ENCODE peak calls at places on chromosomes 12 and 14, in five cellular contexts. Q, F, T, N and A are unnamed samples.

GRCh38 chr14:68656452-68656851 is 136.4 kb downstream of the ZFP36L1 start:
- DNase-seq in Q (no peak), F (no peak), T (no peak), N (no peak), A (no peak)

GRCh38 chr14:60805881-60806569 is 71.5 kb downstream of the MNAT1 start:
- DNase-seq in Q (no peak), F (peak; percentile 65), T (no peak), N (peak; percentile 77), A (peak; percentile 67)

GRCh38 chr12:65403188-65403587 is 124.7 kb downstream of the MSRB3 start:
- DNase-seq in Q (no peak), F (no peak), T (no peak), N (no peak), A (no peak)

GRCh38 chr12:96078281-96078761 is 42.9 kb upstream of the LTA4H start:
- DNase-seq in Q (peak; percentile 83), F (peak; percentile 29), T (no peak), N (no peak), A (no peak)

GRCh38 chr14:97687944-97688625 is 890.9 kb downstream of the VRK1 start:
- DNase-seq in Q (no peak), F (no peak), T (no peak), N (no peak), A (no peak)

GRCh38 chr12:17062296-17063061 is 456.5 kb upstream of the LMO3 start:
- DNase-seq in Q (no peak), F (no peak), T (no peak), N (no peak), A (peak; percentile 35)

GRCh38 chr12:77999074-77999715 is 168.5 kb downstream of the NAV3 start:
- DNase-seq in Q (no peak), F (no peak), T (no peak), N (no peak), A (no peak)

GRCh38 chr14:101055776-101056374 is 152.4 kb upstream of the RTL1 start:
- DNase-seq in Q (no peak), F (peak; percentile 11), T (peak; percentile 14), N (no peak), A (no peak)

GRCh38 chr12:9074484-9075140 is 41.1 kb downstream of the A2M start:
- DNase-seq in Q (no peak), F (no peak), T (no peak), N (no peak), A (no peak)

GRCh38 chr14:80959448-80960006 is 4.1 kb downstream of the TSHR start:
- DNase-seq in Q (no peak), F (no peak), T (no peak), N (no peak), A (no peak)

GRCh38 chr12:107335802-107336570 is 242.6 kb upstream of the CRY1 start:
- DNase-seq in Q (no peak), F (peak; percentile 37), T (no peak), N (no peak), A (no peak)

GRCh38 chr14:68628605-68629310 is 164.1 kb downstream of the ZFP36L1 start:
- DNase-seq in Q (no peak), F (no peak), T (no peak), N (no peak), A (no peak)

DNA sequence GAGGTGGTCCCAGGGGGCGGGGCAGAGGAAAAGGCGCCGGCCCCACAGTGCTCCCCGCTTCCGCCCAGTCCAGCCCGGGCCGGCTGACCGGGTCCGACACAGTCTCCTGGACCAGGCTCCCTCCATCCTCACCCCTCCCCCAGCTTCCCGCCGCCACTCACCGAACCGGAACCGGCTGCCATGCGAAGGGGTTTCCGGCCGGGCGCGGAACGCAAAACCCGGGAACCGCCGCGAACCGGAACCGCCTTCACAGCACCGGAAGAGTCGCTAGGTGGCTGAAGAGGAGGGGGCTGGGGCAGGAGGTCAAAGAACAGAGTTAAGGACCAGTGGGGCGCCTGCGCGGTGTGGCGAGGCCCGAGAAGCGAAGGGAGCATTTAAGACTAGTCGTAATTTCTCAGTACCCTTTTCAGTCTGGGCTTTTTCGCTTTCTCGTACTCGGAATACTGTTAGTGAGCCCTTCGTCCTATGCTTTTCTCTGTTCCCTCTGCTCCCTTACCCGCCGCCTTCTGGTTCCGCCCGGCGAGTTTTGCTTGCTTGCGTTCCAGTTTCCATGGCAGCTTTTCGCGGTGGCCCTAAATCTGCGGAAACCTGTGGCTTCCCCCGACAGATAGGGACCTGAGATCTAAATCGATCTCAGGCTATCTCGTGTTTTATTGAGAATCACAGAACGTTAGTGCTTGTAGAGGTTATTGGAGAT is at the start of gene SENP1:
- DNase-seq in Q (peak; percentile 91), F (peak; percentile 91), T (peak; percentile 88), N (peak; percentile 90), A (peak; percentile 81)
- TF ChIP-seq CTCF in Q (peak; percentile 41), F (peak; percentile 38), T (no peak), N (peak; percentile 7), A (no peak)

GRCh38 chr12:2623472-2623871 is 171.3 kb upstream of the FKBP4 start:
- DNase-seq in Q (no peak), F (no peak), T (no peak), N (no peak), A (no peak)

GRCh38 chr12:2624543-2625266 is 170.1 kb upstream of the FKBP4 start:
- DNase-seq in Q (no peak), F (peak; percentile 2), T (no peak), N (peak; percentile 10), A (peak; percentile 86)

GRCh38 chr12:2619136-2619535 is 175.6 kb upstream of the FKBP4 start:
- DNase-seq in Q (no peak), F (no peak), T (no peak), N (no peak), A (no peak)

GRCh38 chr12:2625267-2625666 is 169.5 kb upstream of the FKBP4 start:
- DNase-seq in Q (no peak), F (no peak), T (no peak), N (no peak), A (no peak)

DNA sequence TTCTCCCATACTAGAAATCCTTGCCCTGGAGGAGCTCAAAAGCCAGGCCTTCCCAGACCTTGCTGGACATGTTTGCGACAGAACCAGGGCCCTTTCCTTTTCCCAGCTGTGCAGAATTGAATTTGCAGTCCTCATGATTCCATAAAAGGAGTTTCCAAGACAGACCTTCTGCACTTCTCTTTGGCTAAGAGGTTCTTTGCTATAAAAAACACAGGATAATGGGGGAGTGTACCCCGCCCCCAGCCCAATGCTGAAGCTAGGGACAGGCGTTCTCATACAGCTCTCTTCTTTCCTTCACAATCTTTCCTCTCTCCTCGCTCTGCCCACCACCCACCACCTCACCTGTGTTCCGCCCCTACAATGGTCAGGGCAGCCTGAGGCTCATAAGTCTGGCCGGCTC is 172.3 kb upstream of the FKBP4 start:
- DNase-seq in Q (no peak), F (no peak), T (no peak), N (no peak), A (no peak)
- TF ChIP-seq CTCF in Q (no peak), F (no peak), T (no peak), N (no peak), A (no peak)

DNA sequence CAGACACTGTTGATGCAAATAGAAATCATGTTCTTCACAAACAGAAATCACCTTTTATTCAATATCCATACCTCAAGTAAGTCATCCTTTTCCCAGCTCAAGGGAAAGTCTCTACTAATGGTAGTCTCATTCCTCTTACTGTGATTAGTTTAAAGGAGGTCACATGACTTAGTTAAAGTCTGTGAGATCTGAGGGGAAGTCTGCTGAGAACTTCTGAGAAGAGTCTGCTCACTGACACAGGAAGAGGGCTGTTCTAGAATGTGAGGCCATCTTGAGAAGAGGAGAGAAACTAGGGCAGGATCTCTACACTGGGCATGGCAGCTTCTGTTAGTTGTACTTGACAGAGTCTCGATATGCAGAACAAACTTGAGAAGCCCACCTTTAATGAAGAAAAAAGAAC is 146.8 kb downstream of the C12orf42 start:
- DNase-seq in Q (no peak), F (no peak), T (no peak), N (no peak), A (no peak)
- TF ChIP-seq CTCF in Q (no peak), F (no peak), T (no peak), N (no peak), A (no peak)

GRCh38 chr12:44003721-44004120 is 167.8 kb downstream of the TMEM117 start:
- DNase-seq in Q (no peak), F (no peak), T (no peak), N (no peak), A (no peak)

GRCh38 chr12:44002607-44003006 is 166.7 kb downstream of the TMEM117 start:
- DNase-seq in Q (no peak), F (no peak), T (no peak), N (no peak), A (no peak)

DNA sequence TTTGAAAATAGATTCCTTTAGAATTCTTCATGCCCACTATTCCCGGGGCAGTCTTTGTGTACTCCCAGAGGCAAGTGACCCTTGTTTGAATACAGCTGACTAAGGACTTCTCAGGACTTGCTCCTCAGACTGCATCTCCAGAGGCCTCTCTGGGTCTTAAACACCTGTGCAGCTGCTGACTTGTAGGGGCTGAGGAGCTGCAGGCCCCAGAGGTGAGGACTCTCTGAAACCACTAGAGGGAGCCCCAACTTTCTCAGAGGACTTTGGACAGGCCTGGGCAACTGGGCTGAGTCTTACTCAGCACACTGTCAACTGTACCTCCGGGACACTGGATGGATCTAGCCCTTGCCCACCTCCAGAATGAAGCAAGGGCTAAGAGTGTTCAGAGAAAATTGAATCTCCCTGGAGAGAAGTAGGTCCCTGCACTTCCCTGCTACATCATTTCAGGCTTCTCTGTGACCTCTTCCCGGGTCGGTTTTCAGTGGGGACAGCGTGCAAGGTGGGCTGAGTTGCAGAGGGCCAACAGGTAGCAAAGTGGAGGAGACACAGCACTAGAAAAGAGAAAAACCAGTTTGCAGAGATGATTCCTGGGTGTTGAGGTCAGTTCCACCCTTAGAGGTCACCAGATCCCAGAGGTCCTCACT is 164.6 kb downstream of the TMEM117 start:
- DNase-seq in Q (no peak), F (peak; percentile 64), T (no peak), N (peak; percentile 6), A (peak; percentile 76)
- TF ChIP-seq CTCF in Q (peak; percentile 34), F (peak; percentile 75), T (peak; percentile 52), N (peak; percentile 56), A (peak; percentile 43)